ENCODE peak calls at places on chromosomes 7 and 10, in eight cellular contexts. V is activated CD4-positive, alpha-beta T cell treated with anti-CD3 and anti-CD28 coated beads for 48 hours; D is HTR-8/SVneo; N is GM23248; O is A172; U is activated CD8-positive, alpha-beta memory T cell treated with anti-CD3 and anti-CD28 coated beads for 24 hours; X is stimulated activated CD8-positive, alpha-beta memory T cell treated with anti-CD3 and anti-CD28 coated beads, Interleukin-4, amount 100 ng/mL, for 48 hours; S is naive B cell. A is an unnamed sample.

GRCh38 chr10:13006037-13006436 is 4.5 kb upstream of the CCDC3 start:
- DNase-seq in V (no peak), N (no peak), D (no peak), U (no peak), X (no peak), O (no peak), S (no peak), A (no peak)

GRCh38 chr7:34652784-34653183 is 5.2 kb upstream of the NPSR1 start:
- DNase-seq in V (no peak), U (no peak), X (no peak), D (no peak), O (no peak), N (peak; percentile 15), S (no peak), A (no peak)

GRCh38 chr7:80335473-80336232 is 176.2 kb downstream of the GNAT3 start:
- DNase-seq in O (peak; percentile 18), X (no peak), N (no peak), V (no peak), D (no peak), U (no peak), S (no peak), A (no peak)

GRCh38 chr7:151819826-151820225 is 57.1 kb downstream of the PRKAG2 start:
- DNase-seq in U (no peak), O (no peak), N (no peak), V (no peak), X (no peak), D (no peak), S (no peak), A (no peak)

GRCh38 chr10:64038097-64038496 is 516.9 kb downstream of the REEP3 start:
- DNase-seq in U (no peak), D (no peak), X (no peak), O (no peak), S (no peak), N (no peak), V (no peak), A (no peak)

GRCh38 chr7:56287429-56288138 is 171.4 kb upstream of the NUPR2 start:
- DNase-seq in N (peak; percentile 17), U (no peak), V (peak; percentile 2), S (no peak), X (no peak), O (no peak), D (no peak), A (no peak)

GRCh38 chr7:100023526-100023925 is 8.1 kb downstream of the ZKSCAN1 start:
- DNase-seq in D (no peak), S (no peak), V (no peak), O (no peak), X (no peak), N (no peak), U (no peak), A (no peak)

GRCh38 chr10:107913317-107914294 is 749.1 kb upstream of the SORCS1 start:
- DNase-seq in O (no peak), U (no peak), N (peak; percentile 24), X (no peak), V (no peak), D (no peak), S (no peak), A (no peak)

GRCh38 chr7:36887969-36888368 is 163.7 kb upstream of the AOAH start:
- DNase-seq in N (no peak), U (no peak), V (no peak), S (no peak), D (no peak), O (no peak), X (no peak), A (no peak)

GRCh38 chr7:126052229-126052628 is 1122.6 kb upstream of the POT1 start:
- DNase-seq in V (no peak), U (no peak), S (no peak), O (no peak), N (no peak), X (no peak), D (no peak), A (no peak)

GRCh38 chr7:73844848-73845460 is 2.6 kb upstream of the METTL27 start:
- DNase-seq in D (no peak), V (no peak), O (no peak), N (peak; percentile 88), U (no peak), X (no peak), S (no peak), A (no peak)

GRCh38 chr7:142168746-142169145 is 57.2 kb downstream of the MGAM2 start:
- DNase-seq in O (no peak), D (peak; percentile 1), N (peak; percentile 50), S (no peak), U (no peak), X (no peak), V (no peak), A (no peak)

GRCh38 chr10:72037266-72037665 is 51.1 kb downstream of the SPOCK2 start:
- DNase-seq in D (no peak), V (no peak), X (no peak), S (no peak), N (no peak), O (no peak), U (no peak), A (no peak)

GRCh38 chr10:71716406-71716805 is 3.2 kb downstream of the C10orf105 start:
- DNase-seq in S (no peak), X (no peak), O (no peak), V (no peak), N (no peak), U (no peak), D (no peak), A (no peak)

GRCh38 chr7:105219771-105220160 is 169.0 kb downstream of the SRPK2 start:
- DNase-seq in D (no peak), S (no peak), O (peak; percentile 65), V (no peak), X (no peak), N (peak; percentile 76), U (no peak), A (no peak)

GRCh38 chr10:17847586-17848296 is 38.6 kb downstream of the MRC1 start:
- DNase-seq in O (peak; percentile 32), V (no peak), X (no peak), S (no peak), N (peak; percentile 57), D (no peak), U (no peak), A (no peak)

GRCh38 chr10:124820121-124820520 is 18.5 kb downstream of the ABRAXAS2 start:
- DNase-seq in X (no peak), U (peak; percentile 1), S (no peak), D (no peak), O (no peak), N (no peak), V (no peak), A (no peak)

GRCh38 chr7:36604801-36605200 is 119.5 kb downstream of the AOAH start:
- DNase-seq in X (no peak), S (no peak), N (no peak), V (no peak), D (no peak), U (no peak), O (peak; percentile 66), A (no peak)

GRCh38 chr7:19118896-19119301 is 1.5 kb upstream of the TWIST1 start:
- DNase-seq in U (no peak), N (peak; percentile 84), V (no peak), D (no peak), X (no peak), S (no peak), O (no peak), A (no peak)

GRCh38 chr7:4713183-4713784 is 31.2 kb downstream of the FOXK1 start:
- DNase-seq in U (no peak), X (no peak), O (no peak), V (no peak), D (no peak), S (no peak), N (peak; percentile 73), A (peak; percentile 67)

GRCh38 chr7:84538268-84538667 is 343.7 kb upstream of the SEMA3A start:
- DNase-seq in U (no peak), V (no peak), N (no peak), X (no peak), O (no peak), S (no peak), D (no peak), A (no peak)

A was measured in GM12892.